ENCODE peak calls at places on chromosomes 3 and 15, in five cellular contexts. Y is GM23248, J is PC-3, E is GM23338, F is neural progenitor cell. G is an unnamed sample.

GRCh38 chr15:80925597-80926059 is 64.0 kb downstream of the MESD start:
- DNase-seq in F (no peak), Y (no peak), J (no peak), E (no peak), G (no peak)

GRCh38 chr15:73979636-73980035 is 12.5 kb downstream of the STOML1 start:
- DNase-seq in F (no peak), Y (no peak), J (no peak), E (no peak), G (no peak)

GRCh38 chr3:108190346-108190745 is 31.9 kb downstream of the IFT57 start:
- DNase-seq in J (no peak), E (no peak), F (no peak), Y (no peak), G (no peak)

GRCh38 chr3:93969443-93969842 is 4.3 kb downstream of the PROS1 start:
- DNase-seq in E (no peak), F (no peak), Y (peak; percentile 54), J (peak; percentile 85), G (no peak)

GRCh38 chr3:149879872-149880271 is 66.9 kb downstream of the RNF13 start:
- DNase-seq in F (peak; percentile 64), J (peak; percentile 74), Y (peak; percentile 77), E (peak; percentile 82), G (peak; percentile 69)

GRCh38 chr15:69082556-69082955 is 68.1 kb downstream of the NOX5 start:
- DNase-seq in E (no peak), J (no peak), Y (no peak), F (no peak), G (no peak)

GRCh38 chr15:67823371-67824156 is 1.7 kb upstream of the SKOR1 start:
- DNase-seq in Y (no peak), J (no peak), F (peak; percentile 56), E (peak; percentile 48), G (no peak)

GRCh38 chr15:62071711-62072308 is 5.0 kb downstream of the C2CD4A start:
- DNase-seq in F (peak; percentile 56), Y (peak; percentile 66), E (peak; percentile 71), J (peak; percentile 60), G (peak; percentile 59)

GRCh38 chr3:58683001-58683845 is 16.6 kb upstream of the FAM3D start:
- DNase-seq in J (peak; percentile 23), F (no peak), Y (peak; percentile 44), E (no peak), G (no peak)

GRCh38 chr15:50881121-50882048 is 27.1 kb upstream of the AP4E1 start:
- DNase-seq in Y (peak; percentile 31), E (no peak), J (no peak), F (no peak), G (no peak)

GRCh38 chr15:65857718-65858402 is 11.4 kb upstream of the RAB11A start:
- DNase-seq in J (no peak), E (no peak), Y (no peak), F (no peak), G (no peak)

GRCh38 chr3:121531269-121531668 is 14.5 kb downstream of the POLQ start:
- DNase-seq in E (no peak), F (no peak), J (no peak), Y (no peak), G (no peak)

GRCh38 chr3:139520028-139520737 is 19.4 kb downstream of the RBP1 start:
- DNase-seq in Y (no peak), E (peak; percentile 76), J (peak; percentile 49), F (no peak), G (peak; percentile 44)

GRCh38 chr3:112582242-112582874 is 20.5 kb downstream of the SLC35A5 start:
- DNase-seq in F (peak; percentile 45), Y (peak; percentile 78), J (peak; percentile 73), E (peak; percentile 60), G (peak; percentile 65)

GRCh38 chr3:81799403-81799802 is 38.0 kb upstream of the GBE1 start:
- DNase-seq in F (no peak), Y (peak; percentile 25), E (peak; percentile 7), J (no peak), G (no peak)

GRCh38 chr3:193507566-193507965 is 47.1 kb downstream of the ATP13A4 start:
- DNase-seq in Y (no peak), F (no peak), E (no peak), J (no peak), G (no peak)

GRCh38 chr15:100116416-100117190 is 225.2 kb downstream of the ADAMTS17 start:
- DNase-seq in F (no peak), Y (no peak), E (no peak), J (no peak), G (no peak)

GRCh38 chr15:26771917-26772587 is 814 bp downstream of the GABRB3 start:
- DNase-seq in F (no peak), Y (peak; percentile 20), J (no peak), E (peak; percentile 41), G (peak; percentile 62)

GRCh38 chr15:77476999-77477398 is 56.3 kb downstream of the HMG20A start:
- DNase-seq in E (no peak), F (no peak), Y (no peak), J (no peak), G (no peak)

GRCh38 chr15:77473328-77473727 is 52.6 kb downstream of the HMG20A start:
- DNase-seq in Y (no peak), J (no peak), F (no peak), E (no peak), G (no peak)

GRCh38 chr15:77474310-77474986 is 53.8 kb downstream of the HMG20A start:
- DNase-seq in J (no peak), E (no peak), F (no peak), Y (no peak), G (no peak)

GRCh38 chr15:77475898-77476297 is 55.2 kb downstream of the HMG20A start:
- DNase-seq in E (peak; percentile 65), F (peak; percentile 36), J (no peak), Y (no peak), G (no peak)

DNA sequence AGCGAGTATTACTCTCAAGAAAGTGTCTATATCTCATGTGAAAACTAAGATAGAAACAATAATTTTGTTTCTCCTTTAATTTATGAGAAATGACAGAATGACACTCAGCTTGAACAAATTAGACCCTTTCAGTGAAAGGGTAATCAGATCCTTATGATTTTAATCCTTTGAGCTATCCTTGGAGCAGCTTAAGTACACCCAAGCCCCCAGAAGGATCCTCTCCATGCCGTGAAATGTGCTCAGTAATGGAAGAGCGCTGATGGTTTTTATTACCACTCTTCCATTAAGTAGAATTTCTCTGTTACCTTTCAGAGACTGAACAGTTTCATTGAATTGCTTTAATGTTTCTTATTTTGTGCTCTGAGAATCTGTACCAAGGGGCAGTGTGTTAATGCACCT is 54.3 kb downstream of the HMG20A start:
- DNase-seq in Y (no peak), F (no peak), J (no peak), E (no peak), G (no peak)
- TF ChIP-seq EZH2phosphoT487 in Y (no peak), F (no peak), J (no peak), E (no peak), G (no peak)

DNA sequence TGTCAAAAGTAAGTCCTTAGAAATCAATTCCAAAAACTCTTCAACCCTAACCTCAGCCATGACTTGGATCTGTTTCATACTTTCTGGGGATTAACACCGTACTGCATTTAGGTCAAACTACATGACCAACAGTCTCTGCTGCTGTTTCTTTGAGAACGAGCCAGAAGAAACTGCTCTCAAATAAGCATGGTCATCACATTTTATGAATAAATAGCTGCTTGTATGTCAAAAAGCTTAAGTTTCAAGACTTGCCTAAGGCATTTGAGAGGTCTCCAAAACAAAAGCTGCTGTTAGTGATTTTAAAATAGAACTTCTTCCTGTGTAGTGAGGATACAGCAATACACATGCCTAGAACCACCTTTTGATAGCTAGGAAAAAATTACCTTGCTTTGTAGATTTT is 166.3 kb upstream of the CHRM5 start:
- DNase-seq in F (no peak), E (no peak), Y (no peak), J (no peak), G (no peak)
- TF ChIP-seq EZH2phosphoT487 in F (no peak), E (no peak), Y (no peak), J (no peak), G (no peak)

GRCh38 chr15:25501828-25502446 is 63.1 kb upstream of the UBE3A start:
- DNase-seq in J (peak; percentile 61), E (peak; percentile 82), Y (peak; percentile 58), F (peak; percentile 66), G (peak; percentile 61)

GRCh38 chr15:25508369-25509002 is 69.7 kb upstream of the UBE3A start:
- DNase-seq in J (peak; percentile 42), E (peak; percentile 68), F (peak; percentile 68), Y (peak; percentile 72), G (peak; percentile 51)

GRCh38 chr15:25498835-25499234 is 60.0 kb upstream of the UBE3A start:
- DNase-seq in F (no peak), E (no peak), J (no peak), Y (no peak), G (no peak)

GRCh38 chr15:25509697-25510096 is 70.9 kb upstream of the UBE3A start:
- DNase-seq in E (no peak), J (no peak), Y (no peak), F (no peak), G (no peak)

DNA sequence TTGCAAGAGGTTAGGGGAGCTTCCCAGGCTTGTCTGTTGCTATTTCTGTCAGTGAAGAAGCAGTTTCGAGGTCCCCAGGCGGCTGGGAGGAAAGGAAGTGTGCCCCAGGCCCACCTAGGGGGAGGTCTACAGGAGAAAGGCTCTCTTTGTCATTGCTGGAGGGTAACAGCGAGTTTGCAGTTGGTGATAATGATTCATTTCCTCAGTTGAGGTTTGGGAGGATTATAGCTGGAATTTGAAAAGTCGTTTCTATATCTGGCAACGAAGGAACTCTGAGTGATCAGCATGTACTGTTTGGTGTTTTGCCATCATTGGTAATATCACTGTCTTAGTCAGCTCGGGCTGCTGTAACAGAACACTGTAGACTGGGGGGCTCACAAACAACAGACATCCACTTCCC is 65.5 kb upstream of the UBE3A start:
- DNase-seq in F (no peak), J (peak; percentile 55), Y (peak; percentile 85), E (no peak), G (no peak)
- TF ChIP-seq EZH2phosphoT487 in F (no peak), J (no peak), Y (no peak), E (no peak), G (no peak)

GRCh38 chr3:163548005-163548404 is 1530.3 kb downstream of the SI start:
- DNase-seq in E (no peak), Y (no peak), F (no peak), J (no peak), G (no peak)
- TF ChIP-seq EZH2phosphoT487 in E (no peak), Y (no peak), F (no peak), J (no peak), G (no peak)

G was measured in hepatocyte.